ENCODE peak calls at places on chromosomes 6 and 20, in eight cellular contexts. M is T follicular helper cell, C is neural crest cell, N is H9, D is suprapubic skin, E is HEK293T, A is EL, P is T-helper 2 cell. J is an unnamed sample.
A peak's percentile ranks its signal among the peaks of the same experiment; 100 is the strongest.

GRCh38 chr6:24740861-24741260 is 21.9 kb upstream of the C6orf62 start:
- DNase-seq in A (peak; percentile 31), N (no peak), P (no peak), M (no peak), C (no peak), E (no peak), D (no peak), J (no peak)

GRCh38 chr6:31797607-31798006 is 2.1 kb upstream of the VARS1 start:
- DNase-seq in C (no peak), A (no peak), N (no peak), E (no peak), D (no peak), M (no peak), P (peak; percentile 24), J (no peak)

GRCh38 chr6:3489032-3489757 is 32.3 kb upstream of the SLC22A23 start:
- DNase-seq in N (no peak), E (no peak), M (no peak), A (peak; percentile 31), C (no peak), P (no peak), D (no peak), J (peak; percentile 75)

GRCh38 chr20:57425150-57426013 is 34.2 kb downstream of the RBM38 start:
- DNase-seq in M (no peak), E (no peak), C (no peak), A (no peak), P (no peak), D (no peak), N (peak; percentile 58), J (no peak)

GRCh38 chr20:59495894-59496510 is 108.3 kb upstream of the PHACTR3 start:
- DNase-seq in C (peak; percentile 82), D (no peak), N (peak; percentile 85), A (peak; percentile 57), P (peak; percentile 43), E (peak; percentile 78), M (peak; percentile 50), J (peak; percentile 87)

GRCh38 chr20:14721926-14722325 is 384.5 kb upstream of the FLRT3 start:
- DNase-seq in P (no peak), M (no peak), C (no peak), A (no peak), D (no peak), E (no peak), N (no peak), J (no peak)

GRCh38 chr20:46900068-46900467 is 5.4 kb downstream of the EYA2 start:
- DNase-seq in E (no peak), C (no peak), N (no peak), D (no peak), M (no peak), P (no peak), A (no peak), J (no peak)

GRCh38 chr20:49349078-49349477 is 71.2 kb upstream of the ZNFX1 start:
- DNase-seq in C (no peak), P (no peak), A (no peak), E (no peak), N (no peak), D (no peak), M (no peak), J (no peak)

GRCh38 chr6:39402239-39402751 is 79.8 kb upstream of the KCNK16 start:
- DNase-seq in N (no peak), C (no peak), M (no peak), D (no peak), A (peak; percentile 44), P (no peak), E (no peak), J (no peak)

GRCh38 chr20:38094373-38094775 is 60.8 kb downstream of the RPRD1B start:
- DNase-seq in P (no peak), D (no peak), A (peak; percentile 80), N (no peak), M (peak; percentile 7), C (no peak), E (no peak), J (no peak)

GRCh38 chr6:160863782-160864181 is 127.8 kb upstream of the MAP3K4 start:
- DNase-seq in M (no peak), D (no peak), E (no peak), N (no peak), C (no peak), A (no peak), P (no peak), J (no peak)

GRCh38 chr6:156949376-156949775 is 172.2 kb downstream of the ARID1B start:
- DNase-seq in E (no peak), N (no peak), C (no peak), D (no peak), P (no peak), M (no peak), A (peak; percentile 90), J (peak; percentile 89)

GRCh38 chr6:5752282-5752681 is 254.4 kb downstream of the NRN1 start:
- DNase-seq in A (peak; percentile 50), M (no peak), P (no peak), C (no peak), N (peak; percentile 66), E (no peak), D (no peak), J (peak; percentile 80)

GRCh38 chr6:158744986-158745430 is 74.2 kb downstream of the EZR start:
- DNase-seq in C (no peak), N (no peak), E (peak; percentile 67), M (no peak), P (no peak), D (no peak), A (no peak), J (no peak)

GRCh38 chr20:47995661-47996060 is 210.4 kb upstream of the SULF2 start:
- DNase-seq in E (no peak), M (no peak), A (no peak), N (no peak), C (no peak), D (no peak), P (no peak), J (no peak)

GRCh38 chr6:49050606-49051005 is 412.4 kb downstream of the MMUT start:
- DNase-seq in E (no peak), C (no peak), A (no peak), D (no peak), N (no peak), P (no peak), M (no peak), J (no peak)

GRCh38 chr6:158818580-158819212 is 472 bp downstream of the EZR start:
- DNase-seq in C (peak; percentile 52), D (peak; percentile 84), M (peak; percentile 55), P (peak; percentile 60), A (peak; percentile 74), N (peak; percentile 69), E (peak; percentile 75), J (peak; percentile 82)

GRCh38 chr6:73362869-73363536 is 545 bp downstream of the KHDC3L start:
- DNase-seq in A (no peak), N (no peak), C (no peak), P (no peak), E (no peak), D (no peak), M (no peak), J (no peak)

GRCh38 chr20:44532981-44533331 is 11.1 kb upstream of the SERINC3 start:
- DNase-seq in M (no peak), N (no peak), D (no peak), E (no peak), C (no peak), P (no peak), A (peak; percentile 72), J (no peak)

GRCh38 chr20:57851025-57851682 is 141.3 kb upstream of the PMEPA1 start:
- DNase-seq in D (no peak), N (peak; percentile 8), A (no peak), C (no peak), E (no peak), M (no peak), P (no peak), J (peak; percentile 35)

GRCh38 chr20:50338479-50339195 is 148.0 kb downstream of the CEBPB start:
- DNase-seq in D (no peak), P (no peak), M (no peak), E (no peak), C (no peak), N (peak; percentile 58), A (no peak), J (no peak)

GRCh38 chr6:42394881-42395620 is 56.7 kb downstream of the TRERF1 start:
- DNase-seq in E (no peak), P (no peak), A (no peak), C (no peak), M (no peak), D (no peak), N (no peak), J (peak; percentile 25)

GRCh38 chr6:96532399-96532798 is 10.8 kb downstream of the UFL1 start:
- DNase-seq in D (no peak), C (no peak), E (no peak), P (no peak), M (no peak), A (no peak), N (no peak), J (no peak)

GRCh38 chr6:47780510-47781356 is 1.1 kb upstream of the OPN5 start:
- DNase-seq in E (peak; percentile 59), P (no peak), A (peak; percentile 71), N (peak; percentile 53), D (no peak), M (no peak), C (peak; percentile 15), J (peak; percentile 63)

GRCh38 chr20:19690462-19690861 is 67.6 kb upstream of the RIN2 start:
- DNase-seq in P (no peak), E (no peak), D (no peak), M (no peak), C (no peak), A (no peak), N (no peak), J (no peak)

GRCh38 chr6:152124432-152125074 is 317.1 kb downstream of the ESR1 start:
- DNase-seq in P (no peak), E (peak; percentile 55), C (no peak), M (no peak), D (no peak), N (no peak), A (peak; percentile 62), J (no peak)

GRCh38 chr6:105429676-105430075 is 26.8 kb upstream of the PREP start:
- DNase-seq in C (no peak), M (no peak), N (no peak), A (peak; percentile 19), D (no peak), P (no peak), E (no peak), J (no peak)

GRCh38 chr20:36153754-36154695 is 515 bp upstream of the EPB41L1 start:
- DNase-seq in A (peak; percentile 80), D (peak; percentile 89), P (no peak), M (no peak), E (peak; percentile 76), C (peak; percentile 68), N (peak; percentile 85), J (peak; percentile 91)

GRCh38 chr20:6515261-6515660 is 252.2 kb upstream of the BMP2 start:
- DNase-seq in N (no peak), E (no peak), A (no peak), C (no peak), D (no peak), M (no peak), P (no peak), J (no peak)

GRCh38 chr6:137589067-137589848 is 95.1 kb upstream of the OLIG3 start:
- DNase-seq in C (no peak), M (peak; percentile 37), D (peak; percentile 66), A (peak; percentile 55), E (peak; percentile 53), P (peak; percentile 45), N (peak; percentile 86), J (peak; percentile 84)

J was measured in islet precursor cell.